ENCODE peak calls at places on chromosomes 5 and 9, in ten cellular contexts. G, Y, X, A, U, D, Q, S, O and Z are unnamed samples.

GRCh38 chr5:3377831-3378230 is 217.8 kb upstream of the IRX1 start:
- DNase-seq in G (no peak), Y (peak; percentile 85), X (no peak), A (no peak), U (no peak), D (no peak), Q (no peak), S (no peak), O (no peak), Z (no peak)

GRCh38 chr9:106799146-106799545 is 63.8 kb upstream of the ZNF462 start:
- DNase-seq in G (no peak), Y (no peak), X (peak; percentile 29), A (no peak), U (no peak), D (no peak), Q (peak; percentile 93), S (no peak), O (no peak), Z (no peak)

GRCh38 chr9:86303316-86303975 is 21.1 kb upstream of the ISCA1 start:
- DNase-seq in G (no peak), Y (no peak), X (no peak), A (no peak), U (no peak), D (no peak), Q (no peak), S (no peak), O (no peak), Z (no peak)

GRCh38 chr5:171798413-171798812 is 12.8 kb downstream of the SMIM23 start:
- DNase-seq in G (no peak), Y (no peak), X (no peak), A (no peak), U (no peak), D (no peak), Q (no peak), S (no peak), O (no peak), Z (no peak)

GRCh38 chr9:130371196-130371966 is 73.4 kb upstream of the ASS1 start:
- DNase-seq in G (no peak), Y (no peak), X (no peak), A (no peak), U (no peak), D (no peak), Q (peak; percentile 17), S (no peak), O (no peak), Z (no peak)

GRCh38 chr5:91049800-91050199 is 333.3 kb downstream of the ARRDC3 start:
- DNase-seq in G (no peak), Y (no peak), X (no peak), A (no peak), U (no peak), D (no peak), Q (peak; percentile 26), S (no peak), O (no peak), Z (no peak)

GRCh38 chr5:43134019-43134418 is 13.3 kb downstream of the ZNF131 start:
- DNase-seq in G (no peak), Y (no peak), X (no peak), A (no peak), U (no peak), D (no peak), Q (no peak), S (no peak), O (no peak), Z (no peak)

GRCh38 chr5:122097391-122097790 is 19.3 kb upstream of the LOX start:
- DNase-seq in G (no peak), Y (no peak), X (no peak), A (no peak), U (no peak), D (no peak), Q (peak; percentile 40), S (no peak), O (no peak), Z (no peak)

GRCh38 chr9:99298660-99299059 is 76.6 kb downstream of the SEC61B start:
- DNase-seq in G (no peak), Y (no peak), X (no peak), A (no peak), U (no peak), D (no peak), Q (no peak), S (no peak), O (no peak), Z (no peak)

GRCh38 chr9:99300603-99301002 is 78.5 kb downstream of the SEC61B start:
- DNase-seq in G (no peak), Y (no peak), X (no peak), A (no peak), U (no peak), D (no peak), Q (no peak), S (no peak), O (no peak), Z (no peak)

GRCh38 chr9:99296375-99296951 is 74.4 kb downstream of the SEC61B start:
- DNase-seq in G (peak; percentile 22), Y (no peak), X (no peak), A (no peak), U (peak; percentile 61), D (no peak), Q (no peak), S (no peak), O (peak; percentile 24), Z (no peak)

GRCh38 chr9:99300103-99300439 is 78.0 kb downstream of the SEC61B start:
- DNase-seq in G (no peak), Y (no peak), X (no peak), A (no peak), U (no peak), D (no peak), Q (no peak), S (no peak), O (no peak), Z (no peak)

DNA sequence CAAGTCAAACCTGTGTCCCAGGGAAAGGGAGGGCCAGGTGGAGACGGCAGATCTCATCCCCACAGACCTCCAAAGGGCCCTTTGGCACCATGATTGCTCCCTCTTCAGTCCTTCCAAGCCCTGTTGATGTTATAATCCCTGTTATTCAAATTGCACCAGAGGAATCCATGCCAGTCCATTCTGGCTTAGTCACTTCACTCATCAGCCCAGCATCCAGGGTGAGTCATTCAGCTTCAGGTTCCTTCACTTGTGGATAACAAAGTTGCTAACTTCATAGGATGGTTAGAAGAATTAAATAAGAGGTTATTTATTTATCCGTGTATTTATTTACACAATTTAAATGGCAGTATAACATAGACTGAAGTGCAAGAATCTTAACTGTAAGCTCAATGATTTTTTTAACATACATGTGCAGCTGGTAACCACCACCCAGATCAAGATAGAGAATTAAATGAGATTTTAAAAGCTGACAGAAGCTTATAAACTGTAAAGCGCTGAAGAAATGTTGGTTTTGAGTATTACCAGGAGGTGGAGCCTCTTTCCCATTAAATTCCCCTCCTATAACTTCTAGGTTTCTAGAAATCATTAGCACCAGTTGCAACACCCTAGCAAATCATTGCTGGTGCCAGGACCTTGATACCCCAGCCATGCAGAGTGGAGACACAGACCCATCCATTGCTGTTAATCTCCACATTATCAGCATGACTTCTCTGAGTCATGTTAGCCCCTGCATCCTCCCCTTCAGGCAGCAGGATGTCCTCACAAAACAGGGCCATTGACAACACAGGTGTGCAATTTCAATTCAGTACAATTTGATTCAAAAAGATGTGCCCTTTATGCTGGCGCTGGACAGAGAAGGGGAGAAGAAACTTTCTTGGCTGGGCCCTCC is 77.4 kb downstream of the SEC61B start:
- DNase-seq in G (no peak), Y (no peak), X (peak; percentile 33), A (no peak), U (no peak), D (no peak), Q (peak; percentile 66), S (no peak), O (no peak), Z (no peak)
- H3K4me3 ChIP-seq in G (no peak overlapping the region), Y (no peak overlapping the region), X (no peak overlapping the region), A (no peak overlapping the region), U (no peak overlapping the region), D (no peak overlapping the region), Q (no peak overlapping the region), S (no peak overlapping the region), O (no peak overlapping the region), Z (no peak overlapping the region)

GRCh38 chr5:141664733-141665461 is 13.7 kb upstream of the FCHSD1 start:
- DNase-seq in G (peak; percentile 75), Y (no peak), X (no peak), A (no peak), U (peak; percentile 79), D (peak; percentile 74), Q (peak; percentile 59), S (peak; percentile 74), O (peak; percentile 70), Z (peak; percentile 36)
- TF ChIP-seq CTCF in G (peak; percentile 67), Y (peak; percentile 83), X (peak; percentile 93), A (peak; percentile 87), U (peak; percentile 96), D (peak; percentile 87), Q (peak; percentile 91), S (peak; percentile 93), O (peak; percentile 93), Z (peak; percentile 97)

GRCh38 chr9:34590376-34591090 is 1.0 kb upstream of the CNTFR start:
- DNase-seq in G (no peak), Y (no peak), X (no peak), A (no peak), U (no peak), D (no peak), Q (no peak), S (no peak), O (no peak), Z (no peak)

GRCh38 chr9:34589656-34590375 is at the start of gene CNTFR:
- DNase-seq in G (peak; percentile 76), Y (no peak), X (no peak), A (no peak), U (no peak), D (peak; percentile 54), Q (no peak), S (no peak), O (no peak), Z (no peak)

GRCh38 chr9:34588671-34589370 is 703 bp downstream of the CNTFR start:
- DNase-seq in G (no peak), Y (no peak), X (no peak), A (no peak), U (no peak), D (no peak), Q (no peak), S (no peak), O (no peak), Z (no peak)

GRCh38 chr9:34591091-34591910 is 1.8 kb upstream of the CNTFR start:
- DNase-seq in G (peak; percentile 88), Y (no peak), X (peak; percentile 32), A (no peak), U (peak; percentile 36), D (peak; percentile 87), Q (peak; percentile 66), S (peak; percentile 75), O (peak; percentile 85), Z (no peak)

DNA sequence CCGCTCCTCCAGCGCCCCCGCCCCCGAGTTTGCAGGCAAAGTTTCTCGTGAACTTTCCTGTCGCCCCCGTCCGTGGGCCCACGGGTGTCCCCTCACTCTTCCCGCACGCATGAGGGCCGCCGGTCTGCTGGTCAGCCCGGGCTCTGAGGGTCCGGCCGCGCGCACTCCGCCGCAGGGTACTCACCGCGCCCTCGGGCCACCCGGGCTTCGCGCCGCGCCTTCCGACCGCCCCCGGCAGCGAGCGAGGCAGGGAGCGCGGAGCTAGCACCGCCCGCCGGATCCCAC is 211 bp downstream of the CNTFR start:
- DNase-seq in G (no peak), Y (no peak), X (no peak), A (no peak), U (no peak), D (no peak), Q (no peak), S (no peak), O (no peak), Z (no peak)
- H3K4me3 ChIP-seq in G (peak overlapping the region; percentile 46), Y (peak overlapping the region; percentile 52), X (no peak overlapping the region), A (peak overlapping the region; percentile 69), U (no peak overlapping the region), D (peak overlapping the region; percentile 61), Q (no peak overlapping the region), S (no peak overlapping the region), O (peak overlapping the region; percentile 51), Z (no peak overlapping the region)

GRCh38 chr9:96245399-96245798 is 56.6 kb downstream of the HSD17B3 start:
- DNase-seq in G (no peak), Y (no peak), X (no peak), A (no peak), U (peak; percentile 12), D (no peak), Q (no peak), S (no peak), O (no peak), Z (no peak)
- TF ChIP-seq CTCF in G (no peak), Y (no peak), X (no peak), A (no peak), U (peak; percentile 53), D (no peak), Q (no peak), S (peak; percentile 36), O (no peak), Z (peak; percentile 46)